ENCODE peak calls at places on chromosomes 12 and 14, in nine cellular contexts. One of them, this sample, is unnamed.
A peak's percentile ranks its signal among the peaks of the same experiment; 100 is the strongest.

GRCh38 chr12:15527201-15527782 is 205.0 kb downstream of the PTPRO start:
- DNase-seq in NT2/D1: peak; percentile 42
- DNase-seq in Panc1: no peak
- DNase-seq in cardiac fibroblast: peak; percentile 54
- DNase-seq in SK-N-SH: no peak
- DNase-seq in NB4: peak; percentile 41
- DNase-seq in right atrium auricular region: no peak
- DNase-seq in keratinocyte: no peak
- DNase-seq in tibial artery: peak; percentile 69
- DNase-seq in this sample: peak; percentile 9

GRCh38 chr14:38958589-38958988 is 144.4 kb downstream of the SEC23A start:
- DNase-seq in right atrium auricular region: no peak
- DNase-seq in keratinocyte: no peak
- DNase-seq in tibial artery: no peak
- DNase-seq in NT2/D1: no peak
- DNase-seq in cardiac fibroblast: no peak
- DNase-seq in SK-N-SH: no peak
- DNase-seq in Panc1: no peak
- DNase-seq in NB4: no peak
- DNase-seq in this sample: no peak

GRCh38 chr14:50230601-50231474 is 540 bp downstream of the SOS2 start:
- DNase-seq in keratinocyte: peak; percentile 53
- DNase-seq in SK-N-SH: peak; percentile 75
- DNase-seq in tibial artery: peak; percentile 77
- DNase-seq in NT2/D1: no peak
- DNase-seq in NB4: peak; percentile 80
- DNase-seq in right atrium auricular region: peak; percentile 66
- DNase-seq in cardiac fibroblast: peak; percentile 70
- DNase-seq in Panc1: peak; percentile 43
- DNase-seq in this sample: no peak

GRCh38 chr12:9273276-9273675 is 65.1 kb upstream of the PZP start:
- DNase-seq in NT2/D1: no peak
- DNase-seq in Panc1: no peak
- DNase-seq in cardiac fibroblast: peak; percentile 61
- DNase-seq in keratinocyte: no peak
- DNase-seq in NB4: no peak
- DNase-seq in SK-N-SH: no peak
- DNase-seq in right atrium auricular region: no peak
- DNase-seq in tibial artery: no peak
- DNase-seq in this sample: no peak

GRCh38 chr12:94725375-94726168 is 75.2 kb upstream of the TMCC3 start:
- DNase-seq in NT2/D1: no peak
- DNase-seq in SK-N-SH: no peak
- DNase-seq in tibial artery: no peak
- DNase-seq in NB4: peak; percentile 39
- DNase-seq in Panc1: no peak
- DNase-seq in keratinocyte: no peak
- DNase-seq in cardiac fibroblast: peak; percentile 66
- DNase-seq in right atrium auricular region: no peak
- DNase-seq in this sample: no peak

GRCh38 chr14:57583396-57583795 is 89.7 kb upstream of the CCDC198 start:
- DNase-seq in right atrium auricular region: no peak
- DNase-seq in cardiac fibroblast: no peak
- DNase-seq in NB4: no peak
- DNase-seq in tibial artery: no peak
- DNase-seq in Panc1: no peak
- DNase-seq in NT2/D1: no peak
- DNase-seq in SK-N-SH: no peak
- DNase-seq in keratinocyte: no peak
- DNase-seq in this sample: no peak

GRCh38 chr12:59149995-59150642 is 229.8 kb upstream of the LRIG3 start:
- DNase-seq in tibial artery: no peak
- DNase-seq in NB4: peak; percentile 78
- DNase-seq in SK-N-SH: peak; percentile 31
- DNase-seq in NT2/D1: peak; percentile 70
- DNase-seq in keratinocyte: peak; percentile 11
- DNase-seq in Panc1: peak; percentile 71
- DNase-seq in cardiac fibroblast: peak; percentile 90
- DNase-seq in right atrium auricular region: no peak
- DNase-seq in this sample: peak; percentile 40

GRCh38 chr14:23056956-23057756 is at the start of gene CDH24:
- DNase-seq in keratinocyte: no peak
- DNase-seq in right atrium auricular region: no peak
- DNase-seq in tibial artery: peak; percentile 85
- DNase-seq in SK-N-SH: peak; percentile 90
- DNase-seq in cardiac fibroblast: peak; percentile 50
- DNase-seq in Panc1: no peak
- DNase-seq in NT2/D1: no peak
- DNase-seq in NB4: peak; percentile 84
- DNase-seq in this sample: no peak

GRCh38 chr14:70707138-70708038 is 65.7 kb downstream of the TTC9 start:
- DNase-seq in tibial artery: peak; percentile 41
- DNase-seq in NB4: peak; percentile 92
- DNase-seq in cardiac fibroblast: peak; percentile 36
- DNase-seq in keratinocyte: no peak
- DNase-seq in right atrium auricular region: no peak
- DNase-seq in Panc1: no peak
- DNase-seq in SK-N-SH: no peak
- DNase-seq in NT2/D1: no peak
- DNase-seq in this sample: peak; percentile 65

GRCh38 chr12:11863478-11863906 is 207.2 kb upstream of the BCL2L14 start:
- DNase-seq in right atrium auricular region: peak; percentile 80
- DNase-seq in SK-N-SH: peak; percentile 54
- DNase-seq in cardiac fibroblast: peak; percentile 28
- DNase-seq in Panc1: no peak
- DNase-seq in NT2/D1: no peak
- DNase-seq in NB4: no peak
- DNase-seq in tibial artery: peak; percentile 80
- DNase-seq in keratinocyte: no peak
- DNase-seq in this sample: no peak

GRCh38 chr14:56131004-56131864 is 13.0 kb downstream of the PELI2 start:
- DNase-seq in SK-N-SH: no peak
- DNase-seq in cardiac fibroblast: no peak
- DNase-seq in NT2/D1: no peak
- DNase-seq in NB4: no peak
- DNase-seq in Panc1: no peak
- DNase-seq in tibial artery: no peak
- DNase-seq in keratinocyte: no peak
- DNase-seq in right atrium auricular region: no peak
- DNase-seq in this sample: no peak

DNA sequence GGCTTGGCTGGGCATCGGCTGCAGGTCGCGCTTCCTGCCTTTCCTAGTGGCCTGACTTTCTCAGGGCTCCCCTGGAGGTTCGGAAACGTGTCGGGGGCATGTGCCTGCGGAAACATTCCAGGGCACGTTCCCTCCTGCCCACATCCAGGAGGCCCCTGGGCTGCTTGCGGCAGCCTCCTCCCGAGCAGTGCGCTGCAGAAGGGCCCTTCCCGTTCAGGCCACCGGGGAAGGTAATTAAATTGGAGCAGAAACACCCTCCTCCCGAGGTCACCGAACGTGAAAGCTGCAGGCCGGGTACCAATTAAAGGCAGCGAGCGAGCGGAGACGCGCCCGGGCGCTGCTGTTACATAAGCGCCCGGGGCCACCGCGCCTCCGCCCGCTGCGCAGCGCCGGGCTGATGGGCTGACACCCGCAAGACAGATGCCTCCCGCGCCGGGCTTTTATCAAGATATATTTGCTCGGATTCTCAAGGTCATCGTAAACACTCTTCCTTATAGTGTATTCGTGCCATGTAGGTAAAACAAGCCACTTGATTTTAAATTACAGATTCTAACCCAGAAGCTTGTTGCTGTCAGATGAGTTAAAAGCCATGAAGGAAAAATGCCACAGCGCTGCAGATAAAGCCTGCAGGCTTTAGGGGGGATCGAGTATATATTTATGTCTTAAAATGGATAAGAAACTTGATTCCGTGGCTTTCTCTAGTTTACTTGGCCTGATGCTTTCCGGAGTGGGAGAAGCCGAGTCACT is 31.4 kb downstream of the SSPN start:
- DNase-seq in right atrium auricular region: no peak
- DNase-seq in cardiac fibroblast: peak; percentile 19
- DNase-seq in keratinocyte: no peak
- DNase-seq in SK-N-SH: peak; percentile 73
- DNase-seq in Panc1: no peak
- DNase-seq in NB4: peak; percentile 85
- DNase-seq in tibial artery: peak; percentile 66
- DNase-seq in NT2/D1: peak; percentile 74
- DNase-seq in this sample: no peak
- H3K4me3 ChIP-seq in right atrium auricular region: peak overlapping the region; percentile 51
- H3K4me3 ChIP-seq in cardiac fibroblast: peak overlapping the region; percentile 30
- H3K4me3 ChIP-seq in keratinocyte: peak overlapping the region; percentile 4
- H3K4me3 ChIP-seq in SK-N-SH: peak overlapping the region; percentile 49
- H3K4me3 ChIP-seq in Panc1: peak overlapping the region; percentile 40
- H3K4me3 ChIP-seq in NB4: peak overlapping the region; percentile 51
- H3K4me3 ChIP-seq in tibial artery: peak overlapping the region; percentile 53
- H3K4me3 ChIP-seq in NT2/D1: peak overlapping the region; percentile 45
- H3K4me3 ChIP-seq in this sample: peak overlapping the region; percentile 58

GRCh38 chr12:54028324-54029201 is at the start of gene HOXC6:
- DNase-seq in Panc1: no peak
- DNase-seq in tibial artery: peak; percentile 40
- DNase-seq in right atrium auricular region: no peak
- DNase-seq in cardiac fibroblast: peak; percentile 7
- DNase-seq in NB4: peak; percentile 78
- DNase-seq in SK-N-SH: peak; percentile 90
- DNase-seq in NT2/D1: no peak
- DNase-seq in keratinocyte: no peak
- DNase-seq in this sample: no peak
- H3K4me3 ChIP-seq in Panc1: peak within 1 kb of the TSS; percentile 35
- H3K4me3 ChIP-seq in tibial artery: peak within 1 kb of the TSS; percentile 37
- H3K4me3 ChIP-seq in right atrium auricular region: peak within 1 kb of the TSS; percentile 24
- H3K4me3 ChIP-seq in cardiac fibroblast: no peak within 1 kb of the TSS
- H3K4me3 ChIP-seq in NB4: peak within 1 kb of the TSS; percentile 70
- H3K4me3 ChIP-seq in SK-N-SH: peak within 1 kb of the TSS; percentile 70
- H3K4me3 ChIP-seq in NT2/D1: no peak within 1 kb of the TSS
- H3K4me3 ChIP-seq in keratinocyte: peak within 1 kb of the TSS; percentile 80
- H3K4me3 ChIP-seq in this sample: peak within 1 kb of the TSS; percentile 22

DNA sequence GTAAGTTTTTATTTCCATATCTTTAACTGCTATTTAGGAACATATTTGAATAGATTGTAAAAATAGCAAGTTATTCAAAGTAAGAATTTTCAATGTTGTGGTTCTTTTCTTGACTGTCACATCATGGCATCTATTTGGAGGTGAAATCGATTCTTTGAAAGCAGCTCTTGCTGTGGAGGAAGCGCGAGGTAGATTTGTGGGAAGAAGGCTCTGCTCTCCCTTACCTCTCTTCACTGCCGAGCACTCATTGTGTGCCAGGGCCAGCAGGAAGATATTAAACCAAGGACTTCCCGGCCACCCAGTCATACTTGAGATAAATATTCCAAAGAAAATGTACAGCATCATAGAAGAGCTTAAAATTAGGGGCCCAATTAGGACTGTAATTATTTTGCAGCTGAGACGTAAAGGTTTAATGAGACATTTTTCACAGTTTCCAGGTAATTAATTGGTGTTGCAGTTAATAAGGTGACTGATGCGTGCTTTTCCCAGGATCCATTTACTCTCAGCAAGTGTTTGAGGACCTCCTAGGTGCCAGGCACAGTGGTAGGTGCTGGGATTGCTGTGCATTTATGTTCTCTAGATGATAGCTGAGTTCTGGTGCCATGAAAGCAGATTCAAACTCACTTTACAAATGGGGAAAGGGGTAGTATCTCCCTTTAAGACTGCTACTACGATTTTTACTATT is 89.2 kb upstream of the DYNC1H1 start:
- DNase-seq in tibial artery: no peak
- DNase-seq in right atrium auricular region: no peak
- DNase-seq in NT2/D1: no peak
- DNase-seq in SK-N-SH: no peak
- DNase-seq in keratinocyte: no peak
- DNase-seq in NB4: no peak
- DNase-seq in Panc1: no peak
- DNase-seq in cardiac fibroblast: no peak
- DNase-seq in this sample: no peak
- H3K4me3 ChIP-seq in tibial artery: no peak overlapping the region
- H3K4me3 ChIP-seq in right atrium auricular region: no peak overlapping the region
- H3K4me3 ChIP-seq in NT2/D1: no peak overlapping the region
- H3K4me3 ChIP-seq in SK-N-SH: no peak overlapping the region
- H3K4me3 ChIP-seq in keratinocyte: no peak overlapping the region
- H3K4me3 ChIP-seq in NB4: no peak overlapping the region
- H3K4me3 ChIP-seq in Panc1: no peak overlapping the region
- H3K4me3 ChIP-seq in cardiac fibroblast: no peak overlapping the region
- H3K4me3 ChIP-seq in this sample: no peak overlapping the region

DNA sequence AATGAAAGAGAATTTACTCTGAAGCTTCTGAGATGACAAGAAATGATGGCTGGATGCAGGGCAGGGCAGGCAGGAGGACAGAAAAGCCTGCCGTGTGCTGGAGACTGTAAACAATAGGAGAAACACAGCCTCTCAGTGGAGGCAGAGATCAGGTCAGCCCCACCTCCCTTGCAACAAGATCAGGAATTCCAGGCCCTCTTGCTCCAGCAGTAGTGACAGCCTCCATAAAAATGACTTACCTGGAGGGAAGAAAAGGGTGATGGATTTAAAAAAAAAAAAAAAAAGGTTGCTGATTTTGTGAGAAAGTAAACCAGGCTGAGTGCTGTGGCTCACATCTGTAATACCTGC is 193.7 kb downstream of the ANO4 start:
- DNase-seq in NT2/D1: peak; percentile 22
- DNase-seq in cardiac fibroblast: no peak
- DNase-seq in SK-N-SH: no peak
- DNase-seq in tibial artery: no peak
- DNase-seq in NB4: no peak
- DNase-seq in right atrium auricular region: no peak
- DNase-seq in keratinocyte: no peak
- DNase-seq in Panc1: no peak
- DNase-seq in this sample: no peak
- H3K4me3 ChIP-seq in NT2/D1: no peak overlapping the region
- H3K4me3 ChIP-seq in cardiac fibroblast: no peak overlapping the region
- H3K4me3 ChIP-seq in SK-N-SH: no peak overlapping the region
- H3K4me3 ChIP-seq in tibial artery: no peak overlapping the region
- H3K4me3 ChIP-seq in NB4: no peak overlapping the region
- H3K4me3 ChIP-seq in right atrium auricular region: no peak overlapping the region
- H3K4me3 ChIP-seq in keratinocyte: no peak overlapping the region
- H3K4me3 ChIP-seq in Panc1: no peak overlapping the region
- H3K4me3 ChIP-seq in this sample: no peak overlapping the region

This sample was measured in epithelial cell of proximal tubule.